ENCODE peak calls at places on chromosome 9, in eight cellular contexts. I, G, P, M, U, C, T and H are unnamed samples.

GRCh38 chr9:85969727-85970126 is 28.8 kb downstream of the NAA35 start:
- DNase-seq in I (no peak), G (no peak), P (no peak), M (no peak), U (no peak), C (no peak), T (no peak), H (no peak)

GRCh38 chr9:137817236-137818200 is 60.1 kb upstream of the CACNA1B start:
- DNase-seq in I (no peak), G (no peak), P (no peak), M (no peak), U (no peak), C (no peak), T (no peak), H (no peak)

GRCh38 chr9:123864291-123864690 is 65.6 kb downstream of the DENND1A start:
- DNase-seq in I (no peak), G (no peak), P (no peak), M (no peak), U (no peak), C (no peak), T (no peak), H (no peak)

GRCh38 chr9:129225815-129226214 is 47.8 kb upstream of the IER5L start:
- DNase-seq in I (peak; percentile 91), G (no peak), P (peak; percentile 97), M (no peak), U (peak; percentile 56), C (no peak), T (peak; percentile 72), H (no peak)

GRCh38 chr9:134324359-134325095 is 1.7 kb upstream of the RXRA start:
- DNase-seq in I (peak; percentile 35), G (no peak), P (peak; percentile 32), M (no peak), U (no peak), C (no peak), T (no peak), H (peak; percentile 63)

GRCh38 chr9:98488578-98489312 is 220.0 kb downstream of the GABBR2 start:
- DNase-seq in I (peak; percentile 99), G (no peak), P (peak; percentile 93), M (peak; percentile 85), U (peak; percentile 82), C (no peak), T (no peak), H (no peak)

GRCh38 chr9:91495450-91495849 is 71.8 kb upstream of the NFIL3 start:
- DNase-seq in I (peak; percentile 99), G (no peak), P (peak; percentile 93), M (peak; percentile 90), U (peak; percentile 93), C (no peak), T (no peak), H (no peak)

GRCh38 chr9:118331622-118332045 is 627.4 kb downstream of the TLR4 start:
- DNase-seq in I (peak; percentile 92), G (no peak), P (peak; percentile 48), M (no peak), U (peak; percentile 0), C (no peak), T (no peak), H (no peak)

GRCh38 chr9:84567776-84568175 is 101.8 kb upstream of the NTRK2 start:
- DNase-seq in I (no peak), G (no peak), P (no peak), M (no peak), U (no peak), C (no peak), T (no peak), H (no peak)

GRCh38 chr9:71975833-71976232 is 64.4 kb downstream of the C9orf85 start:
- DNase-seq in I (no peak), G (no peak), P (peak; percentile 14), M (no peak), U (no peak), C (no peak), T (no peak), H (no peak)

GRCh38 chr9:5714501-5715401 is 85.8 kb downstream of the RIC1 start:
- DNase-seq in I (peak; percentile 39), G (no peak), P (peak; percentile 39), M (no peak), U (peak; percentile 43), C (no peak), T (no peak), H (no peak)
- TF ChIP-seq CTCF in I (peak; percentile 49), G (no peak), P (peak; percentile 42), M (peak; percentile 48), U (peak; percentile 42), C (no peak), T (no peak), H (no peak)

GRCh38 chr9:114150608-114151007 is 4.7 kb upstream of the COL27A1 start:
- DNase-seq in I (no peak), G (no peak), P (no peak), M (no peak), U (no peak), C (no peak), T (no peak), H (no peak)
- TF ChIP-seq CTCF in I (no peak), G (no peak), P (no peak), M (peak; percentile 6), U (no peak), C (no peak), T (no peak), H (no peak)

GRCh38 chr9:122347348-122348287 is 23.2 kb upstream of the PTGS1 start:
- DNase-seq in I (no peak), G (no peak), P (peak; percentile 48), M (no peak), U (no peak), C (no peak), T (no peak), H (no peak)
- TF ChIP-seq CTCF in I (no peak), G (no peak), P (peak; percentile 0), M (no peak), U (no peak), C (no peak), T (no peak), H (no peak)

GRCh38 chr9:73081979-73082657 is 69.5 kb upstream of the ANXA1 start:
- DNase-seq in I (peak; percentile 22), G (no peak), P (peak; percentile 76), M (no peak), U (peak; percentile 80), C (no peak), T (no peak), H (no peak)

GRCh38 chr9:73077625-73078030 is 74.0 kb upstream of the ANXA1 start:
- DNase-seq in I (no peak), G (no peak), P (no peak), M (no peak), U (no peak), C (no peak), T (no peak), H (no peak)

GRCh38 chr9:73080110-73080683 is 71.5 kb upstream of the ANXA1 start:
- DNase-seq in I (no peak), G (no peak), P (no peak), M (no peak), U (no peak), C (no peak), T (peak; percentile 27), H (no peak)

GRCh38 chr9:73083519-73083918 is 68.1 kb upstream of the ANXA1 start:
- DNase-seq in I (no peak), G (no peak), P (no peak), M (no peak), U (no peak), C (no peak), T (no peak), H (no peak)

GRCh38 chr9:73079326-73079725 is 72.3 kb upstream of the ANXA1 start:
- DNase-seq in I (no peak), G (no peak), P (no peak), M (no peak), U (no peak), C (no peak), T (no peak), H (no peak)
- TF ChIP-seq CTCF in I (no peak), G (no peak), P (no peak), M (no peak), U (no peak), C (no peak), T (no peak), H (no peak)